ENCODE peak calls at places on chromosomes 2 and 18, in five cellular contexts. One of them, this sample, is unnamed.

GRCh38 chr2:172070936-172071335 is 14.4 kb upstream of the DLX1 start:
- DNase-seq in IMR-90: no peak
- DNase-seq in mesendoderm: no peak
- DNase-seq in neuronal stem cell: no peak
- DNase-seq in H9: no peak
- DNase-seq in this sample: no peak

GRCh38 chr2:72837171-72837570 is 11.3 kb upstream of the EXOC6B start:
- DNase-seq in IMR-90: peak
- DNase-seq in mesendoderm: no peak
- DNase-seq in neuronal stem cell: no peak
- DNase-seq in H9: no peak
- DNase-seq in this sample: no peak

GRCh38 chr2:204260162-204260877 is 285.0 kb upstream of the PARD3B start:
- DNase-seq in IMR-90: peak
- DNase-seq in mesendoderm: peak
- DNase-seq in neuronal stem cell: peak
- DNase-seq in H9: peak
- DNase-seq in this sample: peak

GRCh38 chr2:57936216-57936615 is 110.4 kb upstream of the VRK2 start:
- DNase-seq in IMR-90: peak
- DNase-seq in mesendoderm: no peak
- DNase-seq in neuronal stem cell: no peak
- DNase-seq in H9: no peak
- DNase-seq in this sample: no peak

GRCh38 chr2:168850846-168851245 is 39.4 kb downstream of the SPC25 start:
- DNase-seq in IMR-90: no peak
- DNase-seq in mesendoderm: no peak
- DNase-seq in neuronal stem cell: no peak
- DNase-seq in H9: no peak
- DNase-seq in this sample: peak

GRCh38 chr2:104866122-104866864 is 12.4 kb downstream of the POU3F3 start:
- DNase-seq in IMR-90: no peak
- DNase-seq in mesendoderm: no peak
- DNase-seq in neuronal stem cell: no peak
- DNase-seq in H9: peak
- DNase-seq in this sample: no peak

GRCh38 chr2:66437055-66437454 is 2.1 kb downstream of the MEIS1 start:
- DNase-seq in IMR-90: no peak
- DNase-seq in mesendoderm: no peak
- DNase-seq in neuronal stem cell: no peak
- DNase-seq in H9: no peak
- DNase-seq in this sample: no peak

GRCh38 chr2:76675237-76675636 is 846.9 kb downstream of the LRRTM4 start:
- DNase-seq in IMR-90: no peak
- DNase-seq in mesendoderm: no peak
- DNase-seq in neuronal stem cell: no peak
- DNase-seq in H9: no peak
- DNase-seq in this sample: no peak

GRCh38 chr2:147198651-147199171 is 646.1 kb upstream of the ACVR2A start:
- DNase-seq in IMR-90: no peak
- DNase-seq in mesendoderm: peak
- DNase-seq in neuronal stem cell: no peak
- DNase-seq in H9: no peak
- DNase-seq in this sample: no peak

GRCh38 chr2:15808221-15808574 is 132.2 kb upstream of the MYCN start:
- DNase-seq in IMR-90: no peak
- DNase-seq in mesendoderm: peak
- DNase-seq in neuronal stem cell: no peak
- DNase-seq in H9: peak
- DNase-seq in this sample: no peak

GRCh38 chr18:44290366-44290855 is 390.3 kb upstream of the SETBP1 start:
- DNase-seq in IMR-90: no peak
- DNase-seq in mesendoderm: no peak
- DNase-seq in neuronal stem cell: no peak
- DNase-seq in H9: no peak
- DNase-seq in this sample: no peak

GRCh38 chr2:195532628-195533271 is 124.3 kb upstream of the SLC39A10 start:
- DNase-seq in IMR-90: peak
- DNase-seq in mesendoderm: peak
- DNase-seq in neuronal stem cell: no peak
- DNase-seq in H9: no peak
- DNase-seq in this sample: no peak

GRCh38 chr2:217980036-217980435 is 22.8 kb downstream of the TNS1 start:
- DNase-seq in IMR-90: no peak
- DNase-seq in mesendoderm: no peak
- DNase-seq in neuronal stem cell: no peak
- DNase-seq in H9: no peak
- DNase-seq in this sample: no peak

GRCh38 chr2:83196225-83196624 is 1262.9 kb downstream of the SUCLG1 start:
- DNase-seq in IMR-90: peak
- DNase-seq in mesendoderm: peak
- DNase-seq in neuronal stem cell: no peak
- DNase-seq in H9: no peak
- DNase-seq in this sample: no peak

GRCh38 chr2:207600211-207600610 is 25.0 kb downstream of the METTL21A start:
- DNase-seq in IMR-90: peak
- DNase-seq in mesendoderm: no peak
- DNase-seq in neuronal stem cell: no peak
- DNase-seq in H9: no peak
- DNase-seq in this sample: no peak

GRCh38 chr2:177397501-177398289 is 5.1 kb downstream of the AGPS start:
- DNase-seq in IMR-90: peak
- DNase-seq in mesendoderm: no peak
- DNase-seq in neuronal stem cell: no peak
- DNase-seq in H9: no peak
- DNase-seq in this sample: no peak
- H2BK5ac ChIP-seq in IMR-90: peak
- H2BK5ac ChIP-seq in mesendoderm: no peak
- H2BK5ac ChIP-seq in neuronal stem cell: no peak
- H2BK5ac ChIP-seq in H9: no peak
- H2BK5ac ChIP-seq in this sample: no peak

DNA sequence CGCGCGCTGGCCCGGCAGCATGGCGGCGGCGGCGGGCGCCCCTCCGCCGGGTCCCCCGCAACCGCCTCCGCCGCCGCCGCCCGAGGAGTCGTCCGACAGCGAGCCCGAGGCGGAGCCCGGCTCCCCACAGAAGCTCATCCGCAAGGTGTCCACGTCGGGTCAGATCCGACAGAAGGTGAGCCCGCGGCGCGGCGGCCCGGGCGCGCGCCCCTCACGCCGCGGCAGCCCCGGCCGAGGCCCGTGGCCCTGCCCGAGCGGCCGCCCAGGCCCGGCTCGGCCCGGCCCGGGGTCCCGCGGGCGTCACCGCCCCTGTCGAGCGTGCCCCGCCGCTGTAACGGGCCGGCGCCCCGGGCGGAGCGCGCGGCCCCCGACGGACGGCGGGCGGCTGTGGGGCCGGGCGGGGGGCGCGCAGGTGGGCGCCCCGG is 218 bp downstream of the DGKD start:
- DNase-seq in IMR-90: no peak
- DNase-seq in mesendoderm: no peak
- DNase-seq in neuronal stem cell: no peak
- DNase-seq in H9: no peak
- DNase-seq in this sample: no peak
- H2BK5ac ChIP-seq in IMR-90: peak
- H2BK5ac ChIP-seq in mesendoderm: no peak
- H2BK5ac ChIP-seq in neuronal stem cell: no peak
- H2BK5ac ChIP-seq in H9: no peak
- H2BK5ac ChIP-seq in this sample: no peak

GRCh38 chr18:62939925-62940324 is 224.6 kb downstream of the PHLPP1 start:
- DNase-seq in IMR-90: no peak
- DNase-seq in mesendoderm: no peak
- DNase-seq in neuronal stem cell: no peak
- DNase-seq in H9: no peak
- DNase-seq in this sample: no peak
- H2BK5ac ChIP-seq in IMR-90: no peak
- H2BK5ac ChIP-seq in mesendoderm: no peak
- H2BK5ac ChIP-seq in neuronal stem cell: no peak
- H2BK5ac ChIP-seq in H9: no peak
- H2BK5ac ChIP-seq in this sample: no peak

GRCh38 chr2:229027353-229028115 is 243.6 kb downstream of the PID1 start:
- DNase-seq in IMR-90: no peak
- DNase-seq in mesendoderm: no peak
- DNase-seq in neuronal stem cell: no peak
- DNase-seq in H9: no peak
- DNase-seq in this sample: no peak
- H2BK5ac ChIP-seq in IMR-90: no peak
- H2BK5ac ChIP-seq in mesendoderm: no peak
- H2BK5ac ChIP-seq in neuronal stem cell: no peak
- H2BK5ac ChIP-seq in H9: no peak
- H2BK5ac ChIP-seq in this sample: no peak

GRCh38 chr2:201361078-201361477 is 3.9 kb upstream of the FLACC1 start:
- DNase-seq in IMR-90: no peak
- DNase-seq in mesendoderm: no peak
- DNase-seq in neuronal stem cell: no peak
- DNase-seq in H9: no peak
- DNase-seq in this sample: no peak
- H2BK5ac ChIP-seq in IMR-90: no peak
- H2BK5ac ChIP-seq in mesendoderm: no peak
- H2BK5ac ChIP-seq in neuronal stem cell: no peak
- H2BK5ac ChIP-seq in H9: no peak
- H2BK5ac ChIP-seq in this sample: no peak